ENCODE peak calls at places on chromosomes 7 and 10, in eight cellular contexts. One of them, this sample, is unnamed.

GRCh38 chr7:28958235-28958945 is at the start of gene TRIL:
- DNase-seq in mammary epithelial cell: no peak
- DNase-seq in A549: no peak
- DNase-seq in GM23338: peak; percentile 79
- DNase-seq in cardiac muscle cell: peak; percentile 69
- DNase-seq in astrocyte of the spinal cord: peak; percentile 61
- DNase-seq in dorsolateral prefrontal cortex: peak; percentile 60
- DNase-seq in NB4: no peak
- DNase-seq in this sample: peak; percentile 45

GRCh38 chr7:156600496-156600895 is 40.1 kb upstream of the RNF32 start:
- DNase-seq in cardiac muscle cell: no peak
- DNase-seq in mammary epithelial cell: no peak
- DNase-seq in GM23338: no peak
- DNase-seq in NB4: no peak
- DNase-seq in dorsolateral prefrontal cortex: no peak
- DNase-seq in astrocyte of the spinal cord: no peak
- DNase-seq in A549: no peak
- DNase-seq in this sample: no peak

GRCh38 chr7:70614237-70614984 is 517.5 kb upstream of the GALNT17 start:
- DNase-seq in A549: no peak
- DNase-seq in NB4: peak; percentile 20
- DNase-seq in GM23338: peak; percentile 47
- DNase-seq in mammary epithelial cell: peak; percentile 53
- DNase-seq in dorsolateral prefrontal cortex: peak; percentile 51
- DNase-seq in cardiac muscle cell: peak; percentile 75
- DNase-seq in astrocyte of the spinal cord: peak; percentile 83
- DNase-seq in this sample: peak; percentile 75

GRCh38 chr7:80151274-80151665 is 16.6 kb downstream of the GNAI1 start:
- DNase-seq in astrocyte of the spinal cord: peak; percentile 71
- DNase-seq in cardiac muscle cell: no peak
- DNase-seq in GM23338: no peak
- DNase-seq in mammary epithelial cell: peak; percentile 87
- DNase-seq in A549: no peak
- DNase-seq in dorsolateral prefrontal cortex: no peak
- DNase-seq in NB4: no peak
- DNase-seq in this sample: peak; percentile 54

GRCh38 chr10:102170602-102171001 is 18.4 kb downstream of the NOLC1 start:
- DNase-seq in astrocyte of the spinal cord: no peak
- DNase-seq in cardiac muscle cell: no peak
- DNase-seq in mammary epithelial cell: no peak
- DNase-seq in GM23338: no peak
- DNase-seq in A549: no peak
- DNase-seq in NB4: no peak
- DNase-seq in dorsolateral prefrontal cortex: no peak
- DNase-seq in this sample: no peak

GRCh38 chr7:101411477-101411954 is 48.8 kb downstream of the COL26A1 start:
- DNase-seq in dorsolateral prefrontal cortex: no peak
- DNase-seq in cardiac muscle cell: no peak
- DNase-seq in GM23338: peak; percentile 96
- DNase-seq in A549: no peak
- DNase-seq in mammary epithelial cell: no peak
- DNase-seq in astrocyte of the spinal cord: no peak
- DNase-seq in NB4: peak; percentile 91
- DNase-seq in this sample: no peak

GRCh38 chr10:103149991-103150622 is 43.0 kb downstream of the NT5C2 start:
- DNase-seq in mammary epithelial cell: no peak
- DNase-seq in A549: no peak
- DNase-seq in NB4: no peak
- DNase-seq in astrocyte of the spinal cord: no peak
- DNase-seq in cardiac muscle cell: no peak
- DNase-seq in GM23338: no peak
- DNase-seq in dorsolateral prefrontal cortex: no peak
- DNase-seq in this sample: no peak

GRCh38 chr10:31062856-31063255 is 31.2 kb upstream of the ZNF438 start:
- DNase-seq in astrocyte of the spinal cord: peak; percentile 31
- DNase-seq in A549: no peak
- DNase-seq in mammary epithelial cell: no peak
- DNase-seq in GM23338: no peak
- DNase-seq in NB4: no peak
- DNase-seq in dorsolateral prefrontal cortex: no peak
- DNase-seq in cardiac muscle cell: no peak
- DNase-seq in this sample: peak; percentile 77

GRCh38 chr7:17123020-17123419 is 175.4 kb upstream of the AHR start:
- DNase-seq in GM23338: no peak
- DNase-seq in astrocyte of the spinal cord: peak; percentile 76
- DNase-seq in dorsolateral prefrontal cortex: no peak
- DNase-seq in cardiac muscle cell: no peak
- DNase-seq in mammary epithelial cell: no peak
- DNase-seq in A549: peak; percentile 25
- DNase-seq in NB4: peak; percentile 69
- DNase-seq in this sample: peak; percentile 90

GRCh38 chr10:20041931-20042330 is 225.7 kb downstream of the PLXDC2 start:
- DNase-seq in cardiac muscle cell: no peak
- DNase-seq in A549: no peak
- DNase-seq in astrocyte of the spinal cord: no peak
- DNase-seq in GM23338: no peak
- DNase-seq in NB4: no peak
- DNase-seq in dorsolateral prefrontal cortex: no peak
- DNase-seq in mammary epithelial cell: peak; percentile 60
- DNase-seq in this sample: no peak

GRCh38 chr10:25756784-25757183 is 177.2 kb upstream of the MYO3A start:
- DNase-seq in astrocyte of the spinal cord: no peak
- DNase-seq in A549: no peak
- DNase-seq in mammary epithelial cell: no peak
- DNase-seq in cardiac muscle cell: no peak
- DNase-seq in GM23338: no peak
- DNase-seq in NB4: no peak
- DNase-seq in dorsolateral prefrontal cortex: no peak
- DNase-seq in this sample: no peak

GRCh38 chr10:8365935-8366911 is 311.7 kb downstream of the GATA3 start:
- DNase-seq in dorsolateral prefrontal cortex: no peak
- DNase-seq in A549: peak; percentile 99
- DNase-seq in mammary epithelial cell: peak; percentile 99
- DNase-seq in NB4: no peak
- DNase-seq in GM23338: no peak
- DNase-seq in cardiac muscle cell: no peak
- DNase-seq in astrocyte of the spinal cord: peak; percentile 91
- DNase-seq in this sample: peak; percentile 98

GRCh38 chr7:516606-517456 is 2.8 kb downstream of the PDGFA start:
- DNase-seq in mammary epithelial cell: peak; percentile 73
- DNase-seq in A549: peak; percentile 64
- DNase-seq in cardiac muscle cell: peak; percentile 65
- DNase-seq in astrocyte of the spinal cord: peak; percentile 79
- DNase-seq in NB4: no peak
- DNase-seq in GM23338: peak; percentile 65
- DNase-seq in dorsolateral prefrontal cortex: no peak
- DNase-seq in this sample: peak; percentile 74

GRCh38 chr7:53398566-53398965 is 363.1 kb downstream of the POM121L12 start:
- DNase-seq in GM23338: no peak
- DNase-seq in dorsolateral prefrontal cortex: no peak
- DNase-seq in cardiac muscle cell: no peak
- DNase-seq in astrocyte of the spinal cord: no peak
- DNase-seq in A549: no peak
- DNase-seq in mammary epithelial cell: no peak
- DNase-seq in NB4: no peak
- DNase-seq in this sample: no peak

GRCh38 chr7:73703649-73703984 is 15.9 kb downstream of the STX1A start:
- DNase-seq in astrocyte of the spinal cord: no peak
- DNase-seq in cardiac muscle cell: no peak
- DNase-seq in mammary epithelial cell: no peak
- DNase-seq in GM23338: no peak
- DNase-seq in dorsolateral prefrontal cortex: no peak
- DNase-seq in NB4: no peak
- DNase-seq in A549: peak; percentile 45
- DNase-seq in this sample: no peak

GRCh38 chr10:4763513-4763912 is 62.5 kb upstream of the AKR1E2 start:
- DNase-seq in dorsolateral prefrontal cortex: no peak
- DNase-seq in cardiac muscle cell: no peak
- DNase-seq in A549: no peak
- DNase-seq in astrocyte of the spinal cord: no peak
- DNase-seq in NB4: no peak
- DNase-seq in mammary epithelial cell: no peak
- DNase-seq in GM23338: no peak
- DNase-seq in this sample: no peak

GRCh38 chr10:4767033-4767814 is 58.8 kb upstream of the AKR1E2 start:
- DNase-seq in mammary epithelial cell: peak; percentile 46
- DNase-seq in A549: peak; percentile 57
- DNase-seq in astrocyte of the spinal cord: peak; percentile 84
- DNase-seq in dorsolateral prefrontal cortex: no peak
- DNase-seq in cardiac muscle cell: peak; percentile 52
- DNase-seq in GM23338: peak; percentile 30
- DNase-seq in NB4: peak; percentile 12
- DNase-seq in this sample: peak; percentile 81

GRCh38 chr10:4766449-4766848 is 59.6 kb upstream of the AKR1E2 start:
- DNase-seq in dorsolateral prefrontal cortex: no peak
- DNase-seq in astrocyte of the spinal cord: no peak
- DNase-seq in mammary epithelial cell: peak; percentile 24
- DNase-seq in A549: no peak
- DNase-seq in GM23338: no peak
- DNase-seq in NB4: no peak
- DNase-seq in cardiac muscle cell: no peak
- DNase-seq in this sample: peak; percentile 58

GRCh38 chr10:4765428-4765827 is 60.6 kb upstream of the AKR1E2 start:
- DNase-seq in cardiac muscle cell: no peak
- DNase-seq in astrocyte of the spinal cord: peak; percentile 67
- DNase-seq in NB4: no peak
- DNase-seq in GM23338: no peak
- DNase-seq in A549: no peak
- DNase-seq in mammary epithelial cell: peak; percentile 54
- DNase-seq in dorsolateral prefrontal cortex: no peak
- DNase-seq in this sample: peak; percentile 62

DNA sequence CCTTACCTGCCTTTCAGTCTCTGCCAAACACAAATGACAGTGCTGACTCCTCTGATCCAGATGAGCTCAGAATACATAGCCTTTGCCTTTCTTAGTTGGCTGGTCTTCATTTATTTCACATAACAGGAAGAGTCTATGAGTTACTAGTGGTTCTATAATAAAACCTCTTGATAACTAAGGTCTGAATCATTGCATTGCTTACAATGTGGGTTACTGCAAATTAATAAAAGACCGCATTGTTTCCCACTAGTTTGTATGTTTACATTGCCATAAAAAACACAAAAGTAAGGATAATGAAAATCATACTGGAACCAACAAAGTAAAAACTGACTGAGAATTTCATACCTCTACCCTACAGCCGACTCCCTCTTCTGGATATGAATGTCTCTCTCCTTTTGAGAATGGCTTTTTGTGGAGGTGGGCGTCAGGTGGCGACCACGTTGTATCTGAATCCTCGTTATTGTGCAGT is 62.0 kb upstream of the AKR1E2 start:
- DNase-seq in cardiac muscle cell: no peak
- DNase-seq in astrocyte of the spinal cord: peak; percentile 85
- DNase-seq in mammary epithelial cell: peak; percentile 83
- DNase-seq in A549: no peak
- DNase-seq in NB4: no peak
- DNase-seq in GM23338: no peak
- DNase-seq in dorsolateral prefrontal cortex: no peak
- DNase-seq in this sample: peak; percentile 68
- TF ChIP-seq CTCF in cardiac muscle cell: no peak
- TF ChIP-seq CTCF in astrocyte of the spinal cord: peak; percentile 14
- TF ChIP-seq CTCF in mammary epithelial cell: peak; percentile 23
- TF ChIP-seq CTCF in A549: no peak
- TF ChIP-seq CTCF in NB4: no peak
- TF ChIP-seq CTCF in GM23338: no peak
- TF ChIP-seq CTCF in dorsolateral prefrontal cortex: no peak
- TF ChIP-seq CTCF in this sample: no peak

GRCh38 chr7:67341153-67341768 is 344.6 kb downstream of the TYW1 start:
- DNase-seq in GM23338: no peak
- DNase-seq in A549: no peak
- DNase-seq in cardiac muscle cell: no peak
- DNase-seq in astrocyte of the spinal cord: no peak
- DNase-seq in mammary epithelial cell: no peak
- DNase-seq in dorsolateral prefrontal cortex: no peak
- DNase-seq in NB4: no peak
- DNase-seq in this sample: no peak
- H3K4me3 ChIP-seq in GM23338: no peak overlapping the region
- H3K4me3 ChIP-seq in A549: no peak overlapping the region
- H3K4me3 ChIP-seq in cardiac muscle cell: no peak overlapping the region
- H3K4me3 ChIP-seq in astrocyte of the spinal cord: no peak overlapping the region
- H3K4me3 ChIP-seq in mammary epithelial cell: no peak overlapping the region
- H3K4me3 ChIP-seq in dorsolateral prefrontal cortex: no peak overlapping the region
- H3K4me3 ChIP-seq in NB4: no peak overlapping the region
- H3K4me3 ChIP-seq in this sample: no peak overlapping the region

GRCh38 chr10:97709746-97710078 is 3.8 kb upstream of the MARVELD1 start:
- DNase-seq in NB4: no peak
- DNase-seq in A549: no peak
- DNase-seq in dorsolateral prefrontal cortex: no peak
- DNase-seq in mammary epithelial cell: no peak
- DNase-seq in astrocyte of the spinal cord: no peak
- DNase-seq in GM23338: no peak
- DNase-seq in cardiac muscle cell: no peak
- DNase-seq in this sample: no peak
- TF ChIP-seq CTCF in NB4: no peak
- TF ChIP-seq CTCF in A549: no peak
- TF ChIP-seq CTCF in dorsolateral prefrontal cortex: no peak
- TF ChIP-seq CTCF in mammary epithelial cell: no peak
- TF ChIP-seq CTCF in astrocyte of the spinal cord: no peak
- TF ChIP-seq CTCF in GM23338: no peak
- TF ChIP-seq CTCF in cardiac muscle cell: no peak
- TF ChIP-seq CTCF in this sample: no peak

GRCh38 chr10:32940321-32941264 is 17.4 kb downstream of the ITGB1 start:
- DNase-seq in GM23338: no peak
- DNase-seq in cardiac muscle cell: no peak
- DNase-seq in dorsolateral prefrontal cortex: no peak
- DNase-seq in A549: peak; percentile 38
- DNase-seq in NB4: no peak
- DNase-seq in mammary epithelial cell: peak; percentile 29
- DNase-seq in astrocyte of the spinal cord: no peak
- DNase-seq in this sample: no peak

GRCh38 chr10:32939296-32940111 is 18.5 kb downstream of the ITGB1 start:
- DNase-seq in A549: no peak
- DNase-seq in dorsolateral prefrontal cortex: no peak
- DNase-seq in NB4: no peak
- DNase-seq in cardiac muscle cell: no peak
- DNase-seq in astrocyte of the spinal cord: no peak
- DNase-seq in mammary epithelial cell: peak; percentile 34
- DNase-seq in GM23338: no peak
- DNase-seq in this sample: no peak

GRCh38 chr10:32938554-32939061 is 19.4 kb downstream of the ITGB1 start:
- DNase-seq in dorsolateral prefrontal cortex: peak; percentile 49
- DNase-seq in GM23338: peak; percentile 40
- DNase-seq in A549: peak; percentile 58
- DNase-seq in astrocyte of the spinal cord: no peak
- DNase-seq in mammary epithelial cell: peak; percentile 37
- DNase-seq in cardiac muscle cell: peak; percentile 44
- DNase-seq in NB4: no peak
- DNase-seq in this sample: no peak

GRCh38 chr10:32941357-32941756 is 16.7 kb downstream of the ITGB1 start:
- DNase-seq in cardiac muscle cell: peak; percentile 36
- DNase-seq in astrocyte of the spinal cord: no peak
- DNase-seq in dorsolateral prefrontal cortex: no peak
- DNase-seq in mammary epithelial cell: no peak
- DNase-seq in GM23338: no peak
- DNase-seq in A549: no peak
- DNase-seq in NB4: no peak
- DNase-seq in this sample: no peak

GRCh38 chr10:32937824-32938482 is 20.1 kb downstream of the ITGB1 start:
- DNase-seq in astrocyte of the spinal cord: peak; percentile 59
- DNase-seq in mammary epithelial cell: peak; percentile 50
- DNase-seq in A549: peak; percentile 55
- DNase-seq in cardiac muscle cell: peak; percentile 43
- DNase-seq in dorsolateral prefrontal cortex: no peak
- DNase-seq in NB4: no peak
- DNase-seq in GM23338: peak; percentile 54
- DNase-seq in this sample: peak; percentile 64
- H3K4me3 ChIP-seq in astrocyte of the spinal cord: no peak overlapping the region
- H3K4me3 ChIP-seq in mammary epithelial cell: no peak overlapping the region
- H3K4me3 ChIP-seq in A549: peak overlapping the region; percentile 10
- H3K4me3 ChIP-seq in cardiac muscle cell: no peak overlapping the region
- H3K4me3 ChIP-seq in dorsolateral prefrontal cortex: peak overlapping the region; percentile 15
- H3K4me3 ChIP-seq in NB4: no peak overlapping the region
- H3K4me3 ChIP-seq in GM23338: no peak overlapping the region
- H3K4me3 ChIP-seq in this sample: no peak overlapping the region

This sample was measured in cardiac fibroblast.